ENCODE peak calls at places on chromosomes 16 and 17, in four cellular contexts. Y is endothelial cell of umbilical vein, L is HCT116, F is GM23338. M is an unnamed sample.

GRCh38 chr17:8029121-8029520 is 9.7 kb upstream of the ALOX15B start:
- DNase-seq in Y (no peak), L (no peak), F (no peak), M (peak; percentile 61)

GRCh38 chr17:1267471-1267947 is 2.7 kb upstream of the BHLHA9 start:
- DNase-seq in Y (no peak), L (no peak), F (peak; percentile 36), M (no peak)

GRCh38 chr17:31327534-31328526 is 6.4 kb upstream of the EVI2A start:
- DNase-seq in Y (no peak), L (no peak), F (no peak), M (no peak)

GRCh38 chr17:29155235-29155965 is 24.8 kb downstream of the MYO18A start:
- DNase-seq in Y (peak; percentile 66), L (peak; percentile 72), F (no peak), M (peak; percentile 88)

GRCh38 chr16:85449195-85449884 is 163.8 kb upstream of the GSE1 start:
- DNase-seq in Y (no peak), L (no peak), F (no peak), M (no peak)

GRCh38 chr17:58576679-58577367 is 62.4 kb upstream of the MTMR4 start:
- DNase-seq in Y (no peak), L (no peak), F (no peak), M (no peak)

GRCh38 chr17:1625507-1626080 is 3.0 kb downstream of the SLC43A2 start:
- DNase-seq in Y (peak; percentile 30), L (no peak), F (no peak), M (no peak)

GRCh38 chr17:78986048-78986648 is 6.4 kb upstream of the LGALS3BP start:
- DNase-seq in Y (peak; percentile 60), L (no peak), F (no peak), M (no peak)

GRCh38 chr16:57614546-57615343 is 13.7 kb upstream of the ADGRG1 start:
- DNase-seq in Y (no peak), L (no peak), F (no peak), M (no peak)

GRCh38 chr16:86978445-86979030 is 338.7 kb downstream of the C16orf95 start:
- DNase-seq in Y (no peak), L (no peak), F (no peak), M (no peak)

GRCh38 chr17:28634211-28634865 is 10.6 kb downstream of the BLTP2 start:
- DNase-seq in Y (no peak), L (no peak), F (no peak), M (no peak)

GRCh38 chr17:80123791-80124190 is 22.4 kb downstream of the GAA start:
- DNase-seq in Y (no peak), L (no peak), F (no peak), M (no peak)

DNA sequence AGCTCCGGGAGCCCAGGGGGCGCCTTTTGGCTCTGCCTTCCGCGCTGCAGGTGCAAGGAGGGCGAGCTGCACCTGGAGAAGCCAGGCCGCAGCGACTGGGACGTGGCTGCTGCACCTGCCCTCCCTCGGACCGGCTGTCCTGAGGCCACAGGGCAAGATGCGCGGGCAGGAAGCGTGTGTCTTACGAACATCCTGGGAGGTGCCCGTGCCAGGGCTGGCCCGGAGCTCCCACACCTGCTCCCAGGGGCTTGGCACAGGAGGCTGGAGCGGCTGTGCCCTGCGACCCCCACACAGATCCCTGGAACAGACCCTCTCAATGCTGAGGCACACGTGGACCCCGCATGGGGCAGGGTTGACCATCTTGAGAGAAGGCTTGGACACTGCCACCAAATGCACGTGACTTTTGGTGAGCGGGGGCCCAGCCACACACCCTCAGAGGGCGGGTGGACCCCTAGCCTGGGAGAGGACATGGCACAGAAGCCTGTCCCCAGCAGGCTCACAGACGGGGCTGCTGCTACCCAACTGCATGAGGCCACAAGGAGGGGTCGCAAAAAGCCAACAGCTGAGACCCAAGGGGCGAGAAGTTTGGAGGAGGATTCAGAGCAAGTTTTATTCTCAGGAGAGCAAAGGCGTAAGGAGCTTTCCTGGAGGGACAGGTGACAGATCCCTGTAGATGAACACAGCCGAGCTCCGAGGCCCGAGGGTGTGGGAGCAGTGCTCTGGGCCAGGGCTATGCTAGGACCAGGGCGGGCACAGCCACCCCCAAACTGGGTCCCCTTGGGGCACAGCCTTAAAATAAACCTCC is 11.4 kb downstream of the NDUFAF8 start:
- DNase-seq in Y (no peak), L (no peak), F (no peak), M (no peak)
- H3K4me2 ChIP-seq in Y (no peak overlapping the region), L (no peak overlapping the region), F (no peak overlapping the region), M (no peak overlapping the region)

GRCh38 chr16:54587176-54587515 is 300.6 kb upstream of the IRX3 start:
- DNase-seq in Y (no peak), L (no peak), F (no peak), M (no peak)

GRCh38 chr16:54591816-54592246 is 305.2 kb upstream of the IRX3 start:
- DNase-seq in Y (no peak), L (no peak), F (no peak), M (no peak)

GRCh38 chr16:54589326-54589725 is 302.7 kb upstream of the IRX3 start:
- DNase-seq in Y (no peak), L (no peak), F (peak; percentile 47), M (no peak)

GRCh38 chr16:54588026-54588425 is 301.4 kb upstream of the IRX3 start:
- DNase-seq in Y (no peak), L (no peak), F (no peak), M (no peak)

DNA sequence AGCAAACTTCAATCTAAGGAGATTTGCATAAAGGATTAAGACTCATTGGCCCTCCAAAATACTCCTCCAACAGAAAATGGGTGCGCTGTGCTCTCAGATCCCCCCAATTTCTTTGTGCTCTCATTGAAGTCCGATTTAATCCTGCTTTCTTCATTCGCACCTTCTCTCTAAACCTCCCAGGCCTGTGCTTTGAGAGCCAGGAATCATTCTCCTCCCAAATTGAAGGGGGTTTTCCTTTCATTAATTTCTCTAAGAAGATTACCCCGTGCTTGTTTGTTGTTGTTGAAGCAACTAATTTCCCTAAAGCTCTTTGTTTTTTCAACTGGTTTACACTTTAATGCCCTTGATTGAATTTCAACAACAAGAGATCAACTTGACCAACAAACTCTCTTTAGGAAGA is 304.2 kb upstream of the IRX3 start:
- DNase-seq in Y (no peak), L (no peak), F (no peak), M (no peak)
- H4K20me1 ChIP-seq in Y (no peaks in the 10 kb centered on the region), L (no peaks in the 10 kb centered on the region), F (no peaks in the 10 kb centered on the region), M (no peaks in the 10 kb centered on the region)

GRCh38 chr16:69313469-69313868 is 2.3 kb downstream of the VPS4A start:
- DNase-seq in Y (no peak), L (no peak), F (no peak), M (no peak)

GRCh38 chr16:69310479-69311114 is 553 bp upstream of the VPS4A start:
- DNase-seq in Y (no peak), L (no peak), F (no peak), M (no peak)

GRCh38 chr16:69311115-69311532 is at the start of gene VPS4A:
- DNase-seq in Y (peak; percentile 98), L (peak; percentile 89), F (peak; percentile 98), M (peak; percentile 98)

GRCh38 chr16:69309316-69309715 is 1.8 kb upstream of the VPS4A start:
- DNase-seq in Y (peak; percentile 26), L (no peak), F (peak; percentile 35), M (no peak)

DNA sequence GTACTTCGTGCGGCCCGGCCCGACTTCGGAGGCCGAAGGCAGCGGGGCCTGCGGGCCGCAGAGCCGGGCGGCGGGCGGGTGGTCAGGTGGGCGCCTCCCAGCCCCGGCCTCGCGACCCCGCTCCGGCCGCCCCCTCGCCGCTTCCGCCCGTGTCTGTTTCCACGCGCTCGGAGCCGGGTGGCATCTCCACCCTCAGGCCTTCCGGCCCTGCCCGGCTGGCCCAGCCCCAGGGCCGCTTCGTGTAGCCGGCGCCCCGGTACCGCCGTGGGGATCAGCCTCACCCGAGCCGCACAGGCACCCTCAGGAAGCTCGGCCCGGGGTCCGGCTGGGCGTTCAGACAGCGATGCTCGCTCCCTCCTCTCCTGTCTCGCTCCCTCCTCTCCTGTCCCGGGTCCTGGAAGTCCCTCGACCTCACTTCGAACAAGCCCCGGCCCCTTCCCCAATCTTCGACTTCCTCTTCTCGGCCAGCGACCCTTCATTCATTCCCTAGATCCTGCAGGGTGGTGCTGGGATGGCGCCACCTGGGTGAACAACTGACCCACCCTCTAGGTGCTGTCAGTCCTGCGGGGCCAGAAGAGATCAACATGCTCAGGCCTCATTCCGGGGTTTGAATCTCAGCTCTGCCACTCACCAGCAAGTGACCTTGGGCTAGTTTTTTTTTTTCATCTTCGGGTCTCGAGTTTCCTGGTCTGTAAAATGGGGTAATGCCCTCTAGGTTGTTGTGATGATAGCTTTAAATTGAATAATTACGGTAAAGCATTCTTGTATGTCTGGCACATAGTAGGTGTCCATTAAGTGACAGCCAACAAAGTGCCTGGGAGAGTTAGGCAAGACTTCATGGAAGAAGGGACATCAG is 611 bp downstream of the VPS4A start:
- DNase-seq in Y (no peak), L (no peak), F (peak; percentile 75), M (peak; percentile 42)
- H3K4me1 ChIP-seq in Y (peaks cover 10% of the 10 kb centered on the region), L (peaks cover 6% of the 10 kb centered on the region), F (peaks cover 3% of the 10 kb centered on the region), M (peaks cover 8% of the 10 kb centered on the region)

GRCh38 chr17:17994770-17995169 is 22.1 kb downstream of the DRC3 start:
- DNase-seq in Y (no peak), L (no peak), F (no peak), M (no peak)
- H3K4me2 ChIP-seq in Y (no peak overlapping the region), L (no peak overlapping the region), F (no peak overlapping the region), M (no peak overlapping the region)

GRCh38 chr17:41971721-41972523 is 5.3 kb downstream of the CNP start:
- DNase-seq in Y (no peak), L (no peak), F (no peak), M (no peak)
- H4K20me1 ChIP-seq in Y (no peaks in the 10 kb centered on the region), L (no peaks in the 10 kb centered on the region), F (peaks cover 7% of the 10 kb centered on the region), M (peaks cover 12% of the 10 kb centered on the region)

GRCh38 chr17:34249497-34249877 is 5.6 kb upstream of the CCL2 start:
- DNase-seq in Y (peak; percentile 16), L (no peak), F (no peak), M (no peak)

GRCh38 chr17:34246436-34246835 is 8.6 kb upstream of the CCL2 start:
- DNase-seq in Y (no peak), L (no peak), F (no peak), M (no peak)

GRCh38 chr17:34246872-34247271 is 8.2 kb upstream of the CCL2 start:
- DNase-seq in Y (no peak), L (no peak), F (no peak), M (no peak)

GRCh38 chr17:34251186-34251585 is 3.9 kb upstream of the CCL2 start:
- DNase-seq in Y (no peak), L (no peak), F (no peak), M (no peak)

DNA sequence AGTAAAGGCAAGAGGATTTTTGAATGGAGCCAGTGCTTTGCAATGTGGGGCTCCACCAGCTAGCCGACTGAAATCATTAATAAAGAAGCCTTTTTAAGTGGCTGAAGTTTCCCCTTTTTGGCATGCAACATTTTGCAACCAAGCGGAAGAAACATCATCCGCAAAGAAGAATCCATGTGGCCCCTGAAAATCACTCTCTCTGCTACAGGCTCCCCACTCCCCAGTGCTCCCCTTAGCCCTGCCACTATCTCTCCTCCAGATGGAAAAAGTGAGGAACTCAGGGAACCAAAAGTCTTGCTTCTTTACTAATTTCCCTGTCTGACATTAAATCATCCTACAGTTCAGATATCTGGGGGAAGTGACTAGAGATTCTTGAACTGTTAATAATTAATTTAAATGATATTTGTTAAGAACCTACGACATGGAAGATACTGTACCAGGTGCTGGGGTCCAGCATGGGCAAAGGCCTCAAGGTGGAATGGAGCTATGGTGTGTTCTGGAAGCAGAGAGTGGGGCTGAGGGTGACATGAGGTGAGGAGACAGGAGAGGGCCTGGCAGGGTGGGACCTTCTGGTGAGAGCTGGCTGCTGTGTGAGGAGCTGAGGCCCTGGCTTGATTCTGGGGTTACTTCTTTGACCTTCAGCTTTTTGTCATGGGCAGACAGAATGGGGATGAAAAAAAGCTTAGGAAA is 6.1 kb upstream of the CCL2 start:
- DNase-seq in Y (no peak), L (no peak), F (no peak), M (no peak)
- H3K4me1 ChIP-seq in Y (peaks cover 66% of the 10 kb centered on the region), L (no peaks in the 10 kb centered on the region), F (peaks cover 16% of the 10 kb centered on the region), M (no peaks in the 10 kb centered on the region)